ENCODE peak calls at places on chromosomes 16 and 17, in four cellular contexts. One of them, this sample, is unnamed.

GRCh38 chr17:53626286-53626685 is 196.4 kb upstream of the KIF2B start:
- DNase-seq in IMR-90: peak
- DNase-seq in K562: peak
- DNase-seq in GM12878: no peak
- DNase-seq in this sample: no peak

GRCh38 chr17:7717756-7718350 is 309 bp downstream of the DNAH2 start:
- DNase-seq in IMR-90: no peak
- DNase-seq in K562: no peak
- DNase-seq in GM12878: no peak
- DNase-seq in this sample: no peak

GRCh38 chr16:50448981-50449380 is 80.2 kb upstream of the BRD7 start:
- DNase-seq in GM12878: no peak
- DNase-seq in K562: no peak
- DNase-seq in IMR-90: no peak
- DNase-seq in this sample: no peak

GRCh38 chr17:81821603-81822311 is 11.3 kb downstream of the MCRIP1 start:
- DNase-seq in GM12878: no peak
- DNase-seq in IMR-90: peak
- DNase-seq in K562: peak
- DNase-seq in this sample: peak

GRCh38 chr16:65666132-65666869 is 544.4 kb upstream of the CDH11 start:
- DNase-seq in K562: no peak
- DNase-seq in IMR-90: no peak
- DNase-seq in GM12878: no peak
- DNase-seq in this sample: no peak

GRCh38 chr17:58409432-58409831 is 7.9 kb downstream of the RNF43 start:
- DNase-seq in GM12878: no peak
- DNase-seq in IMR-90: no peak
- DNase-seq in K562: no peak
- DNase-seq in this sample: no peak

GRCh38 chr17:17739388-17740066 is 58.3 kb downstream of the RAI1 start:
- DNase-seq in K562: peak
- DNase-seq in IMR-90: peak
- DNase-seq in GM12878: no peak
- DNase-seq in this sample: no peak

GRCh38 chr17:16428098-16428882 is 12.9 kb downstream of the TRPV2 start:
- DNase-seq in K562: peak
- DNase-seq in IMR-90: peak
- DNase-seq in GM12878: no peak
- DNase-seq in this sample: no peak

GRCh38 chr17:309361-309888 is 43.2 kb downstream of the RPH3AL start:
- DNase-seq in K562: peak
- DNase-seq in IMR-90: no peak
- DNase-seq in GM12878: no peak
- DNase-seq in this sample: peak

GRCh38 chr17:596763-597644 is 117.6 kb downstream of the VPS53 start:
- DNase-seq in IMR-90: peak
- DNase-seq in GM12878: no peak
- DNase-seq in K562: peak
- DNase-seq in this sample: no peak

GRCh38 chr16:6068063-6068462 is 970.5 kb upstream of the EEF2KMT start:
- DNase-seq in IMR-90: no peak
- DNase-seq in K562: no peak
- DNase-seq in GM12878: no peak
- DNase-seq in this sample: no peak

GRCh38 chr17:3448059-3448630 is 14.5 kb upstream of the OR1E2 start:
- DNase-seq in GM12878: no peak
- DNase-seq in K562: no peak
- DNase-seq in IMR-90: no peak
- DNase-seq in this sample: no peak

GRCh38 chr16:50202926-50203624 is 50.0 kb downstream of the TENT4B start:
- DNase-seq in K562: no peak
- DNase-seq in IMR-90: peak
- DNase-seq in GM12878: no peak
- DNase-seq in this sample: no peak

GRCh38 chr17:17671369-17672119 is 9.7 kb upstream of the RAI1 start:
- DNase-seq in K562: no peak
- DNase-seq in IMR-90: no peak
- DNase-seq in GM12878: no peak
- DNase-seq in this sample: no peak

GRCh38 chr17:81518785-81519283 is 6.2 kb upstream of the ACTG1 start:
- DNase-seq in GM12878: no peak
- DNase-seq in K562: peak
- DNase-seq in IMR-90: no peak
- DNase-seq in this sample: no peak

GRCh38 chr17:32103476-32104113 is 38.7 kb upstream of the RHOT1 start:
- DNase-seq in GM12878: no peak
- DNase-seq in K562: no peak
- DNase-seq in IMR-90: no peak
- DNase-seq in this sample: no peak

GRCh38 chr17:32102172-32102571 is 40.1 kb upstream of the RHOT1 start:
- DNase-seq in GM12878: no peak
- DNase-seq in IMR-90: no peak
- DNase-seq in K562: no peak
- DNase-seq in this sample: no peak

GRCh38 chr17:32100971-32101631 is 41.2 kb upstream of the RHOT1 start:
- DNase-seq in IMR-90: no peak
- DNase-seq in GM12878: no peak
- DNase-seq in K562: no peak
- DNase-seq in this sample: no peak

GRCh38 chr17:32104158-32104557 is 38.1 kb upstream of the RHOT1 start:
- DNase-seq in IMR-90: no peak
- DNase-seq in GM12878: no peak
- DNase-seq in K562: no peak
- DNase-seq in this sample: no peak

DNA sequence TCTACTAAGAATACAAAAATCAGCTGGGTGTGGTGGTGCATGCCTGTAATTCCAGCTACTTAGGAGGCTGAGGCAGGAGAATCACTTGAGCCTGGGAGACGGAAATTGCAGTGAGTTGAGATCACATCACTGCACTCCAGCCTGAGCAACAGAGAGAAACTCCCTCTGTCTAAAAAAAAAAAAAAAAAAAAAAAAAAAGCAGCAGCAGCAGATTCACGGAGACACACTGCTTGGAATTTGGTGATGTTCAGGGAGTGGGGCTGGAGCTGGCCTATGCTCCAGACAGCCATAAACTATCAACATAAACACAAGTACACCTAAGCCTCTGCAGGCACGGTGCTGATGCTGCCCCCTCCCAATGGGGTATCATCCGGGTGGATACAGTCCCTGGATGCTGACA is 39.6 kb upstream of the RHOT1 start:
- DNase-seq in K562: no peak
- DNase-seq in IMR-90: peak
- DNase-seq in GM12878: no peak
- DNase-seq in this sample: peak
- TF ChIP-seq CHD1 in K562: no peak
- TF ChIP-seq CHD1 in IMR-90: no peak
- TF ChIP-seq CHD1 in GM12878: no peak
- TF ChIP-seq CHD1 in this sample: no peak

GRCh38 chr16:75104836-75105235 is 11.7 kb downstream of the LDHD start:
- DNase-seq in GM12878: no peak
- DNase-seq in K562: no peak
- DNase-seq in IMR-90: no peak
- DNase-seq in this sample: no peak

GRCh38 chr16:75107505-75107904 is 9.1 kb downstream of the LDHD start:
- DNase-seq in IMR-90: no peak
- DNase-seq in GM12878: no peak
- DNase-seq in K562: no peak
- DNase-seq in this sample: no peak

GRCh38 chr16:75103994-75104393 is 12.6 kb downstream of the LDHD start:
- DNase-seq in IMR-90: no peak
- DNase-seq in K562: no peak
- DNase-seq in GM12878: no peak
- DNase-seq in this sample: no peak

GRCh38 chr16:75106351-75107274 is 10.0 kb downstream of the LDHD start:
- DNase-seq in K562: no peak
- DNase-seq in GM12878: no peak
- DNase-seq in IMR-90: no peak
- DNase-seq in this sample: no peak

GRCh38 chr16:75105306-75106061 is 11.1 kb downstream of the LDHD start:
- DNase-seq in K562: no peak
- DNase-seq in IMR-90: peak
- DNase-seq in GM12878: no peak
- DNase-seq in this sample: no peak
- TF ChIP-seq CHD1 in K562: no peak
- TF ChIP-seq CHD1 in IMR-90: no peak
- TF ChIP-seq CHD1 in GM12878: no peak
- TF ChIP-seq CHD1 in this sample: no peak

DNA sequence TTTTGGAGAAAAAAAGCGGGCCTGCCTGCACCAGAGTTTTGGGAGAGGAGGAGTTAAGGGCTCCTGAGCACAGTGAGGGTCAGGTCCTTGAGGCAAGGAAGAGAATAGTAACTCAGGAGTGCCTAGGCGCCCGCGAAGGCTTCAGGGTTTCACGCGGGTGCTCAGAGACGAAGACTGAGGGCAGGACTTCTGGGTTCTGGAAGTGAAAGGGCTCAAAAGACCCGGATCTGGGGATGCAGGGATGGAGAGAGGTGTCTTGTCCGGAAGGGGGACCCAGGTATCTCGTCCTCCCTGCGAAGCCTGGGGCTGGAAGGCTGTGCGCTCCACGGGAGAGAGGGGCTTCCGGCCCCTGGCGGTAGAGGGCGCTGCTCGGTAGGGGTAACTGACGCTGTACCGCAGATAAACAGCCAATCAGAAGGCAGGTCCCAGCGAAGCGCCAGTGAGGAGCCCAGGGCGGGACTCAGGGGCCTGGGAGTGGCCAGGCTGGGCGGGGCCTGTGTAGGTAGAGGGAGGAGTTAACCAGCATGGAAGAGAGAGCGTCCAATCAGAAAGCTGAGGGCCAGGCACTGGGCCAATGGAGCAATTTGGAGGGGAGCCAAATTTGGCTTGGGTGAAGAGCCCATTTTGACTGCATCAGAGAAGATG is 729 bp downstream of the TGFB1I1 start:
- DNase-seq in K562: peak
- DNase-seq in IMR-90: peak
- DNase-seq in GM12878: no peak
- DNase-seq in this sample: no peak
- TF ChIP-seq CHD1 in K562: no peak
- TF ChIP-seq CHD1 in IMR-90: no peak
- TF ChIP-seq CHD1 in GM12878: no peak
- TF ChIP-seq CHD1 in this sample: no peak

DNA sequence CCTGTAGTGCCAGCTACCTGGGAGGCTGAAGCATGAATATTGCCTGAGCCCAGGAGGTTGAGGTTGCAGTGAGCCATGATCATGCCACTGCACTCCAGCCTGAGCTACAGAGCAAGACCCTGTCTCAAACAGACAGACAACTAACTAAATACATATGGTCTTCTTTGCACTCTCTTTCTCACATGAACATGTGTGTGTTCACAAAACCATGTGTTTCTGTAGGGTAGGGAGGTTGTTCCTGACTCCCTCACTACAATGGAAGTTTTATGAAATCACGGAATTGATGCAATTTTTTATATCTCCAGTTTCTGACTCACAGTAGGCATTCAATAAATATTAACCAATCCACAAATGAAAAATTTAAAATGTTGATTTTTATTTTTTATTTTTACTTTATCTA is 48.5 kb downstream of the ABHD15 start:
- DNase-seq in K562: no peak
- DNase-seq in GM12878: no peak
- DNase-seq in IMR-90: no peak
- DNase-seq in this sample: no peak
- TF ChIP-seq CHD1 in K562: no peak
- TF ChIP-seq CHD1 in GM12878: no peak
- TF ChIP-seq CHD1 in IMR-90: no peak
- TF ChIP-seq CHD1 in this sample: no peak

GRCh38 chr16:70694088-70694487 is 8.2 kb upstream of the MTSS2 start:
- DNase-seq in IMR-90: peak
- DNase-seq in GM12878: no peak
- DNase-seq in K562: no peak
- DNase-seq in this sample: peak
- TF ChIP-seq CHD1 in IMR-90: no peak
- TF ChIP-seq CHD1 in GM12878: no peak
- TF ChIP-seq CHD1 in K562: no peak
- TF ChIP-seq CHD1 in this sample: no peak

GRCh38 chr17:40561871-40562611 is 3.2 kb downstream of the CCR7 start:
- DNase-seq in IMR-90: no peak
- DNase-seq in K562: no peak
- DNase-seq in GM12878: peak
- DNase-seq in this sample: no peak
- TF ChIP-seq CHD1 in IMR-90: no peak
- TF ChIP-seq CHD1 in K562: no peak
- TF ChIP-seq CHD1 in GM12878: peak
- TF ChIP-seq CHD1 in this sample: no peak

GRCh38 chr17:35775583-35775982 is 14.9 kb downstream of the C17orf50 start:
- DNase-seq in K562: no peak
- DNase-seq in GM12878: no peak
- DNase-seq in IMR-90: no peak
- DNase-seq in this sample: no peak
- TF ChIP-seq CHD1 in K562: no peak
- TF ChIP-seq CHD1 in GM12878: no peak
- TF ChIP-seq CHD1 in IMR-90: no peak
- TF ChIP-seq CHD1 in this sample: no peak

GRCh38 chr17:78408476-78409020 is 30.1 kb downstream of the PGS1 start:
- DNase-seq in IMR-90: no peak
- DNase-seq in GM12878: no peak
- DNase-seq in K562: no peak
- DNase-seq in this sample: no peak

GRCh38 chr17:78414178-78415162 is 36.0 kb downstream of the PGS1 start:
- DNase-seq in K562: no peak
- DNase-seq in GM12878: no peak
- DNase-seq in IMR-90: no peak
- DNase-seq in this sample: no peak

GRCh38 chr17:78409191-78409621 is 30.8 kb downstream of the PGS1 start:
- DNase-seq in K562: no peak
- DNase-seq in IMR-90: no peak
- DNase-seq in GM12878: no peak
- DNase-seq in this sample: no peak

GRCh38 chr17:78412403-78412802 is 34.0 kb downstream of the PGS1 start:
- DNase-seq in K562: peak
- DNase-seq in GM12878: no peak
- DNase-seq in IMR-90: peak
- DNase-seq in this sample: no peak

DNA sequence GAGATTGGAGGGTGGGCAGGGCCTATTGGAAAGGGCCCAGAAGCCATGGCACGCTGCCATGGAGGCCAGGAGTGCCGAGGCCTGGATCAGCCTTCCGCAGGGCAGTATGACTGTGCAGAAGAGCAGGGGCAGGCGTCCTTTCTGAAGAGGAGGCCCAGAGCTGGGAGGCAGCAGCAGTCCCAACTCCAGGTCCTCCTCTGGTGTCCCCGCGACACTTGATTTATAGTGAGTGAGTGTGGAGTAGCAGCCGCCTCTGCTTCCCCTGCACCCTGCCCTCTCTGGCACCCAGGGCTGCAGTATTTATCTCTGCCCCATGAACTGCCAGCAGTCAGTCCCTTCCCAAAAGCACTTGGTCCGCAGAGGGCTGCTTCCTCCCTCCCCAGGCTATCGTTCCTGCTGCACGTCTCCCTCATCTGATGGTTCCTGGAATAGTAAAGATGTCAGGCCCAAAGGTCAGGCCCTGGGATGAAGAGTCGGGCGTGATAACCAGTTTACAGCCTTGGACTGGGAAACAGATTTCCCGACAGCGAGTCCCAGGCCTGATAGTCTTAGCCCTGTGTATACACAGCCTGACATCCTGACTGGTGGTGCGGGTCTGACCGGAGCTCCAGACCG is 32.9 kb downstream of the PGS1 start:
- DNase-seq in IMR-90: no peak
- DNase-seq in GM12878: no peak
- DNase-seq in K562: peak
- DNase-seq in this sample: no peak
- TF ChIP-seq CHD1 in IMR-90: no peak
- TF ChIP-seq CHD1 in GM12878: no peak
- TF ChIP-seq CHD1 in K562: no peak
- TF ChIP-seq CHD1 in this sample: no peak